ENCODE peak calls at places on chromosomes 1 and 21, in six cellular contexts. N is HuH-7; A is DMS153; P is iPS-NIHi11; C is activated CD8-positive, alpha-beta memory T cell treated with anti-CD3 and anti-CD28 coated beads for 1 hour; E is GM10248. H is an unnamed sample.
A peak's percentile ranks its signal among the peaks of the same experiment; 100 is the strongest.

GRCh38 chr21:34844033-34844923 is 175.5 kb downstream of the CLIC6 start:
- DNase-seq in P (no peak), N (no peak), E (peak; percentile 56), A (no peak), C (no peak), H (no peak)

GRCh38 chr21:45318556-45319341 is 31.1 kb upstream of the POFUT2 start:
- DNase-seq in E (no peak), N (peak; percentile 79), A (no peak), C (no peak), P (peak; percentile 60), H (no peak)

GRCh38 chr21:38984982-38985422 is 179.3 kb downstream of the ETS2 start:
- DNase-seq in C (no peak), P (no peak), A (no peak), N (no peak), E (no peak), H (no peak)

GRCh38 chr1:192263436-192263835 is 53.4 kb upstream of the RGS21 start:
- DNase-seq in P (no peak), A (no peak), N (no peak), C (no peak), E (no peak), H (no peak)

GRCh38 chr1:192758492-192758891 is 50.3 kb upstream of the RGS2 start:
- DNase-seq in C (no peak), P (no peak), E (no peak), N (no peak), A (no peak), H (no peak)

GRCh38 chr1:151988405-151988851 is 5.2 kb downstream of the S100A10 start:
- DNase-seq in E (no peak), P (no peak), N (no peak), A (no peak), C (no peak), H (no peak)

GRCh38 chr21:35649186-35649585 is 411.1 kb downstream of the SETD4 start:
- DNase-seq in N (no peak), E (no peak), A (peak; percentile 29), P (no peak), C (no peak), H (no peak)

GRCh38 chr1:44676484-44677200 is 2.1 kb downstream of the ARMH1 start:
- DNase-seq in E (no peak), N (no peak), P (no peak), C (no peak), A (peak; percentile 52), H (no peak)